ENCODE peak calls at places on chromosome 1, in six cellular contexts. S, I, N, T, X and K are unnamed samples. For H3K4me1, the result is how much of the 10 kb centered on the place peaks cover.

GRCh38 chr1:113905435-113905861 is 322 bp downstream of the DCLRE1B start:
- DNase-seq in I (no peak), T (peak), N (no peak), S (no peak), X (no peak), K (peak)

GRCh38 chr1:226649780-226650179 is 89.3 kb downstream of the ITPKB start:
- DNase-seq in N (no peak), T (no peak), I (peak), S (no peak), X (no peak), K (no peak)

GRCh38 chr1:210252621-210253041 is 20.0 kb downstream of the SERTAD4 start:
- DNase-seq in T (peak), I (no peak), N (peak), X (peak), S (peak), K (peak)

GRCh38 chr1:175131100-175131499 is 61.5 kb downstream of the KIAA0040 start:
- DNase-seq in S (peak), T (no peak), X (no peak), I (no peak), N (no peak), K (peak)

GRCh38 chr1:203189951-203190352 is 3.4 kb upstream of the CHI3L1 start:
- DNase-seq in T (no peak), I (peak), X (no peak), N (no peak), S (no peak), K (no peak)

GRCh38 chr1:226903819-226904710 is 33.6 kb downstream of the PSEN2 start:
- DNase-seq in T (no peak), I (peak), N (no peak), X (no peak), S (no peak), K (no peak)

GRCh38 chr1:66758247-66758755 is 6.0 kb downstream of the DYNLT5 start:
- DNase-seq in N (no peak), X (no peak), S (peak), T (no peak), I (peak), K (no peak)

GRCh38 chr1:207745285-207745684 is 6.6 kb upstream of the CD46 start:
- DNase-seq in S (no peak), N (no peak), T (no peak), I (peak), X (no peak), K (no peak)

GRCh38 chr1:6785318-6785712 is at the start of gene CAMTA1:
- DNase-seq in X (no peak), N (no peak), T (no peak), S (no peak), I (no peak), K (no peak)

GRCh38 chr1:224172229-224172628 is 10.8 kb upstream of the DEGS1 start:
- DNase-seq in S (no peak), T (no peak), X (no peak), N (no peak), I (no peak), K (no peak)

GRCh38 chr1:221961532-221962292 is 219.8 kb upstream of the DUSP10 start:
- DNase-seq in T (no peak), S (peak), X (no peak), N (no peak), I (peak), K (peak)

GRCh38 chr1:168465942-168466702 is 77.7 kb downstream of the XCL2 start:
- DNase-seq in I (peak), X (no peak), S (peak), T (no peak), N (no peak), K (no peak)

GRCh38 chr1:37850352-37850955 is 8.9 kb downstream of the MTF1 start:
- DNase-seq in X (no peak), I (peak), T (no peak), S (peak), N (no peak), K (peak)

GRCh38 chr1:201704439-201704792 is 124.5 kb upstream of the IPO9 start:
- DNase-seq in X (no peak), T (no peak), S (no peak), I (no peak), N (no peak), K (no peak)

GRCh38 chr1:119008483-119009299 is 20.5 kb upstream of the TBX15 start:
- DNase-seq in S (peak), N (peak), I (peak), X (no peak), T (peak), K (peak)

GRCh38 chr1:52657702-52658101 is 24.7 kb downstream of the SHISAL2A start:
- DNase-seq in N (no peak), I (no peak), S (no peak), T (no peak), X (no peak), K (no peak)

GRCh38 chr1:189336115-189337100 is 1141.3 kb downstream of the BRINP3 start:
- DNase-seq in N (no peak), T (no peak), I (no peak), S (no peak), X (no peak), K (peak)

GRCh38 chr1:25737151-25737550 is 62.8 kb upstream of the SELENON start:
- DNase-seq in X (no peak), S (no peak), T (no peak), I (no peak), N (no peak), K (no peak)

GRCh38 chr1:17909634-17910033 is 154.5 kb downstream of the ACTL8 start:
- DNase-seq in X (peak), N (no peak), I (peak), S (no peak), T (peak), K (no peak)

GRCh38 chr1:179252606-179253005 is 23.1 kb upstream of the ABL2 start:
- DNase-seq in T (no peak), X (no peak), I (no peak), N (no peak), S (no peak), K (no peak)

GRCh38 chr1:184965889-184966860 is 8.1 kb downstream of the NIBAN1 start:
- DNase-seq in N (no peak), T (no peak), I (no peak), X (no peak), S (peak), K (no peak)

GRCh38 chr1:18410407-18410806 is 70.3 kb upstream of the KLHDC7A start:
- DNase-seq in X (no peak), T (peak), S (no peak), N (no peak), I (no peak), K (no peak)

GRCh38 chr1:236753554-236753953 is 41.5 kb upstream of the MTR start:
- DNase-seq in I (peak), X (peak), T (peak), S (peak), N (peak), K (peak)

GRCh38 chr1:62306065-62306464 is 13.2 kb downstream of the KANK4 start:
- DNase-seq in I (no peak), S (no peak), N (no peak), X (no peak), T (no peak), K (peak)

GRCh38 chr1:225655509-225656258 is 2.8 kb upstream of the ENAH start:
- DNase-seq in S (peak), X (no peak), T (no peak), N (no peak), I (peak), K (peak)

DNA sequence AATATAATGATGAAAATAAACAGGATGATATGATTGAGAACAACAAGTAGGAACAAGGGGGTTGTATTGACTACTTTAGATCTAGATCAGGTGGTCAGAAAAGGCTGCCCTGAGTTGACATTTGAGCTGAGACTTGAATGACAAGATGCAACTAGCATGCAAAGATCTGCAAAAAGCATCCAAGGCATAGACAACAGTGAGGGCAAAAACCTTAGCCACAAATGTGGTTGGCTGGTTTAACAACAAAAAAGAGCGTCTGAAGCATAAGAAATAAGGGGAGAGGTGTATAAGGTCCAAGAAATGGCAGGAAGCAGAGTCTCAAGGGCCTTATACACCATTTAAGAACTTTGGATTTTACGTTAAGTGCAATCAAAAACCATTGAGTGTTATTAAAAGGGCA is 3.2 kb downstream of the RAB3GAP2 start:
- DNase-seq in N (no peak), X (no peak), S (no peak), I (no peak), T (no peak), K (no peak)
- H4K91ac ChIP-seq in N (no peak), X (no peak), S (no peak), I (no peak), T (no peak), K (no peak)

GRCh38 chr1:156493749-156494148 is 6.8 kb downstream of the MEF2D start:
- DNase-seq in N (no peak), S (no peak), T (no peak), X (no peak), I (no peak), K (no peak)
- H3K27ac ChIP-seq in N (no peak), S (no peak), T (no peak), X (no peak), I (no peak), K (no peak)

GRCh38 chr1:89953072-89953626 is 41.8 kb upstream of the ZNF326 start:
- DNase-seq in I (peak), X (no peak), N (no peak), T (peak), S (peak), K (peak)

GRCh38 chr1:89954401-89954800 is 40.5 kb upstream of the ZNF326 start:
- DNase-seq in S (no peak), X (no peak), N (no peak), T (no peak), I (no peak), K (peak)

GRCh38 chr1:89953929-89954328 is 41.0 kb upstream of the ZNF326 start:
- DNase-seq in I (no peak), S (no peak), T (no peak), N (no peak), X (no peak), K (no peak)

GRCh38 chr1:89950703-89951102 is 44.2 kb upstream of the ZNF326 start:
- DNase-seq in N (no peak), S (no peak), T (no peak), X (no peak), I (no peak), K (no peak)

DNA sequence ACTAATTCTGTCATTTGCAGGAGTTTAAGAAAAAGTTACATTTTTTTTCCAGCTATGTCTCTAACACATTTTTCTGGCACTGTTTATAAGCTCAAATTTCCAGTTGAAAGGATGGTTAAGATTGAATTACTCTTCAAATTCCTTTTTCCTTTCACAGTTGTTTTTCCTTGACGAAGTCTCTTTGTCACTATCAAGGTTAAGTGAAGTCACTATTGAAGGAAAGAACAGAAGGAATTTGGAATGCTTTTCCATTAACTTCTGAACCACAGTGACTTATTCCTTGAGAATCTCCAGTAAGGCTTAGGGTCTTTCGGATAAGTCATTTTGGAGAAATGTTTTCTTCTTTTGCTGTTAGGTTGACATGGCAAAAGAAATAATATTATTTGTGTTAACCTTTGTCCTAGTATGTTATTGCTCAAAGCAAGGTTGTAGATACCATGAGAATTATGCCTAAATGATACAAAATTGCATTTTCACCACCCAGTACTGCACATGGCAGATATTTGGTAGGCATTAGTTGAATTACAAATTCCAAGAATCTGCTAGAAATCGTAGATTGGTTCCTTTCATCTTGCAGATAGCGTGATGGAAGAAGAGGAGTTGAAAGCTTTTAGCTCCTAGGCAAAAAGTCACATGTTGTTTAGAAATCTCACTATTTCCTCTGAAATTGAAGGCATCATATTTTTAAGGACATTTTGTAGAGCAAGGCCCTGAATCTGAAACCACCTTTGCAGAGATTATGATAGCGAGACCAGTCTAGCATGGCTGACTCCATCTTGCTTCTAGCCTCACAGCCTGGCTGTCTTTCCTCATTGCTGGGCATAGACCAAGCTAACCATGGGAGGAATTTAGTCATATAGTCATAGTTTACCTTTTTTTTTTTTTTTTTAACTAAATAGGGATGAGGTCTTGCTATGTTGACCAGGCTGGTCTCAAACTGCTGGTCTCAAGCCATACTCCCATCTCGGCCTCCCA is 42.6 kb upstream of the ZNF326 start:
- DNase-seq in X (no peak), I (peak), T (no peak), N (no peak), S (peak), K (peak)
- H3K4me1 ChIP-seq in X (under half), I (under half), T (under half), N (under half), S (under half), K (under half)

DNA sequence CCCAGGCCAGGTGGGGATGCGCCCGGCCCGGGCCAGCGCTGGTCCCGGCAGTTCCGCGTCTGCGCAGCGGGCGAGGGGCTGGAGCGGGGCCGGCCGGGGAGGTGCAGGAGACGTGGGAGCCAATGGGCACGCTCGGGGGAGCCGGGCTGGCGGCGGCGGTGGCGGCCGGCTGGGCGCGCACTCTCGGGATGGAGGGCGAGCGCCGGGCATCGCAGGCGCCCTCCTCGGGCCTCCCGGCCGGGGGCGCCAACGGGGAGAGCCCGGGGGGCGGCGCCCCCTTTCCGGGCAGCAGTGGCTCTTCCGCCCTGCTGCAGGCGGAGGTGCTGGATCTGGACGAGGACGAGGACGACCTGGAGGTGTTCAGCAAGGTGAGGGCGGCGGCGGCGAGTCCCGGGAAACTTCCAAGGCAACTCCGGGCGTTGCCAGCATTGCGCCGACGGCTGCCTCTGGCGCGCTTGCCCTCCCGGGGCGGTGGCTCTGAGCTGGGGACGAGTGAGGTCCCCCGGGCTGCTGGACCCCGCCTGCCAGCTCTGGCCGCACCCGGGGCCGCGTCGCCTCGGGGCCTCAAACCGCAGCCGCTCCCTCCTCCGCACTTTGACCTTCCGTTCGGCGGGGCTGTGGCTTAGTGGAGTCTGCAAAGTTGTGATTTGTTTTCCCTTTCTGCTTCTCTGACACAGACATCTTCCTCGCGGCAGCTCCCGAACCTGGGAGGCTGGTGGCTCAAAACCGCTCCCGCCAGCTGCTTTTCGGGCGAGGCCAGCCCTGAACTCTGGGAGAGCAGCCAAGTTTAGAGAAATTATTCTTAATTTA is at the start of gene SNX7:
- DNase-seq in X (peak), T (peak), N (peak), S (peak), I (peak), K (peak)
- H4K91ac ChIP-seq in X (peak), T (no peak), N (no peak), S (peak), I (peak), K (peak)

GRCh38 chr1:35810096-35810860 is 2.5 kb downstream of the AGO4 start:
- DNase-seq in X (no peak), I (peak), N (no peak), T (no peak), S (peak), K (peak)

GRCh38 chr1:35808376-35809155 is 750 bp downstream of the AGO4 start:
- DNase-seq in N (peak), I (no peak), S (peak), X (no peak), T (peak), K (no peak)

GRCh38 chr1:35807614-35808375 is at the start of gene AGO4:
- DNase-seq in T (peak), N (peak), I (peak), S (peak), X (no peak), K (no peak)

DNA sequence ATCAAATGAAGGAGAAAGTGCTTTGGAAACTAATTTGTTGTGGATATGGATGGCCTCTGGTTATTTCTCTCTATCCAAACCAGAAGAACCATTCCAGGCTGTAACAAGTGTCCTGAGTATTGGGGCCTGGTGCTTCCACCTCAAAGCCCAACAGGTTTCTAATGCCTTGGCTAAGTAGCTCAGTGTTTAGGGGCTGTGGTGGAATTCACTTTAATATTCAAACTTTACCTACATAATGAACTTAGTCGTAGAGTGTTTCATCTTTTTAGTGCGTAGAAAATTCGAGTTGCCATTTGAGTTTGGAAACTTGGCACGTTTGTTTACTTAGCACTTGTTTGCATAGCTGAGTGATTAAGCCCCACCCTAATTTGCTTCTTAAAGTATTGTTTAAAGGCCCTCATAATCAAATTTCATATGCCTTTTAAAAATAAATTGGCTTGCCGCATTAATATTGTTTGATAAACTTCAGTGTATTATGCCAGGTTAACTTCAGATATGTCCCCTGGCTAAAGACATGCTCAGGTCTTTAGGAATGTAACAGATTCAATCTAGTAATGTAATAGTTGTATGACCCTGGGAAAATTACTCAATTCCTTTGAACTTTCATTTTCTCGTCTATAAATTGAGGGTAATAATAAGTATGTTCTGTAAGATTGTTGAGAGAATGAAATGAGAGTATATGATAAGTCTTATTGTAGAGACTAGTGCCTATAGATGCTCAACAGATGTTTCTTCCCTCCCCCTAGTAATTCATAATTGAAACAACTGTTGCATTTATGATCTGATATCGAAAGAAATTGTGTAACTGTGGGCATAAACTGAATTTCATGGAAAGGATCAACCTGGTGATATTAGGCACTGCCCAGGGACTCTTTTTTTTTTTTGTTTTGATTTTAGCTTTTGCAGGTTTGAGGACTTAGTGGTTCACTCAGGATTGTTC is 1.6 kb downstream of the AGO4 start:
- DNase-seq in N (no peak), X (no peak), T (no peak), S (peak), I (no peak), K (no peak)
- H3K27ac ChIP-seq in N (no peak), X (no peak), T (no peak), S (no peak), I (peak), K (no peak)

DNA sequence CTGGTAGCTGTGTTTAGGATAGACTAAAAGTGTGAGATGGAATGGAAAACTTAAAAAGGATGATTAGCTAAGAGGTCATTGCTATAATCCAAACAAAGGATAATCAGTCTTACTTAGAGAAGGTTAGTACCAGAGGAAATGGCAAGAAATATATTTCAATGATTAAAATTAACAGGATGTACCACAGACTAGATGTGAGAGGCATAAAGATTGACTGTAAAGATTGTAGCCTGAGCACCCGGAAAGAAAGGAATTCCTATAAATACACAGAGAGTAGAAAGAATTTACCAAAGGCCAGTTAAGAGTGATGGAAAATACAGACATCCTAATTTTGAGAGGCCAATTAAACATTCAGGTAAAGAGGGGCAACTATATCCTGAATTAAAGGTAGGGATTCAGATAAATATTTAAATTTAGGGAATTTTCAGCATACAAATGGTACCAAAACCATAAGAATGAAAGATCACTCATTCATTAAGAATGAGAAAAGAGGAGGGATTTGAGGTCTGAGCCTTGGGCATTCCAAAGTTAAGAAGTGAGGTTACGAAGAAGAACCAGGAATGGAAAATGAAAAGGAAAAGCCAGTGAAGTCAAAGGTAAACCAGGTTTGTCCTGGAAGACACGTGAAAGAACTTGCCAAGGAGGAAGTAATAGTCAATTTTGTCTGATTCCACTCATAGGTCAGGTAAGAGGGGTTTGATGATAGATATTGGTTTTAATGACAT is 46.4 kb upstream of the RGS1 start:
- DNase-seq in I (no peak), S (no peak), N (no peak), T (no peak), X (no peak), K (no peak)
- H3K4me1 ChIP-seq in I (under half), S (under half), N (under half), T (under half), X (under half), K (under half)